ENCODE peak calls at places on chromosome 17, in five cellular contexts. Z is AG04450, B is aorta, D is small intestine, O is K562. X is an unnamed sample.
A peak's percentile ranks its signal among the peaks of the same experiment; 100 is the strongest.

GRCh38 chr17:79977161-79977631 is 58.5 kb downstream of the TBC1D16 start:
- DNase-seq in Z (no peak), B (peak; percentile 69), D (no peak), O (no peak), X (no peak)

GRCh38 chr17:38674013-38674748 is 576 bp downstream of the EPOP start:
- DNase-seq in Z (no peak), B (peak; percentile 81), D (no peak), O (no peak), X (no peak)

GRCh38 chr17:75036643-75037268 is 10.0 kb downstream of the ATP5PD start:
- DNase-seq in Z (no peak), B (peak; percentile 91), D (peak; percentile 93), O (peak; percentile 90), X (peak; percentile 63)

GRCh38 chr17:47257651-47258339 is 4.2 kb downstream of the ITGB3 start:
- DNase-seq in Z (no peak), B (no peak), D (no peak), O (peak; percentile 67), X (no peak)

GRCh38 chr17:52442350-52442749 is 283.8 kb upstream of the CA10 start:
- DNase-seq in Z (no peak), B (no peak), D (no peak), O (no peak), X (no peak)

GRCh38 chr17:61463068-61463980 is 11.1 kb downstream of the TBX4 start:
- DNase-seq in Z (no peak), B (peak; percentile 68), D (no peak), O (peak; percentile 20), X (no peak)

GRCh38 chr17:58632324-58633314 is 59.2 kb downstream of the TEX14 start:
- DNase-seq in Z (no peak), B (no peak), D (no peak), O (peak; percentile 22), X (no peak)

GRCh38 chr17:6430769-6431168 is 4.2 kb downstream of the AIPL1 start:
- DNase-seq in Z (no peak), B (no peak), D (no peak), O (no peak), X (no peak)

GRCh38 chr17:17783121-17783824 is 53.5 kb downstream of the SREBF1 start:
- DNase-seq in Z (no peak), B (peak; percentile 85), D (peak; percentile 32), O (peak; percentile 75), X (peak; percentile 49)

GRCh38 chr17:44921122-44921882 is 6.0 kb upstream of the GFAP start:
- DNase-seq in Z (no peak), B (peak; percentile 62), D (no peak), O (peak; percentile 38), X (no peak)

GRCh38 chr17:78669256-78669974 is 92.2 kb upstream of the DNAH17 start:
- DNase-seq in Z (no peak), B (peak; percentile 64), D (no peak), O (no peak), X (no peak)

GRCh38 chr17:19290047-19290705 is 53.0 kb downstream of the EPN2 start:
- DNase-seq in Z (no peak), B (no peak), D (no peak), O (no peak), X (no peak)

GRCh38 chr17:71511266-71511995 is 609.4 kb upstream of the SOX9 start:
- DNase-seq in Z (no peak), B (no peak), D (peak; percentile 36), O (no peak), X (no peak)

GRCh38 chr17:65553646-65554567 is 7.5 kb downstream of the AXIN2 start:
- DNase-seq in Z (no peak), B (no peak), D (no peak), O (no peak), X (no peak)

GRCh38 chr17:43341705-43342600 is 56.8 kb upstream of the ARL4D start:
- DNase-seq in Z (no peak), B (no peak), D (no peak), O (no peak), X (no peak)

GRCh38 chr17:43334744-43335400 is 63.9 kb upstream of the ARL4D start:
- DNase-seq in Z (no peak), B (no peak), D (no peak), O (no peak), X (no peak)

GRCh38 chr17:43333438-43333943 is 65.3 kb upstream of the ARL4D start:
- DNase-seq in Z (no peak), B (no peak), D (no peak), O (no peak), X (no peak)

GRCh38 chr17:43338886-43339516 is 59.8 kb upstream of the ARL4D start:
- DNase-seq in Z (no peak), B (peak; percentile 89), D (peak; percentile 78), O (no peak), X (peak; percentile 57)

GRCh38 chr17:43337684-43338428 is 60.9 kb upstream of the ARL4D start:
- DNase-seq in Z (no peak), B (no peak), D (no peak), O (no peak), X (no peak)
- H3K9me3 ChIP-seq in Z (no peaks in the 10 kb centered on the region), B (no peaks in the 10 kb centered on the region), D (no peaks in the 10 kb centered on the region), O (no peaks in the 10 kb centered on the region), X (no peaks in the 10 kb centered on the region)

GRCh38 chr17:64441772-64442549 is 7.0 kb upstream of the MILR1 start:
- DNase-seq in Z (no peak), B (no peak), D (no peak), O (peak; percentile 38), X (peak; percentile 13)

GRCh38 chr17:64442550-64442971 is 6.4 kb upstream of the MILR1 start:
- DNase-seq in Z (no peak), B (no peak), D (no peak), O (no peak), X (no peak)

GRCh38 chr17:64443086-64443760 is 5.7 kb upstream of the MILR1 start:
- DNase-seq in Z (no peak), B (no peak), D (no peak), O (no peak), X (no peak)

DNA sequence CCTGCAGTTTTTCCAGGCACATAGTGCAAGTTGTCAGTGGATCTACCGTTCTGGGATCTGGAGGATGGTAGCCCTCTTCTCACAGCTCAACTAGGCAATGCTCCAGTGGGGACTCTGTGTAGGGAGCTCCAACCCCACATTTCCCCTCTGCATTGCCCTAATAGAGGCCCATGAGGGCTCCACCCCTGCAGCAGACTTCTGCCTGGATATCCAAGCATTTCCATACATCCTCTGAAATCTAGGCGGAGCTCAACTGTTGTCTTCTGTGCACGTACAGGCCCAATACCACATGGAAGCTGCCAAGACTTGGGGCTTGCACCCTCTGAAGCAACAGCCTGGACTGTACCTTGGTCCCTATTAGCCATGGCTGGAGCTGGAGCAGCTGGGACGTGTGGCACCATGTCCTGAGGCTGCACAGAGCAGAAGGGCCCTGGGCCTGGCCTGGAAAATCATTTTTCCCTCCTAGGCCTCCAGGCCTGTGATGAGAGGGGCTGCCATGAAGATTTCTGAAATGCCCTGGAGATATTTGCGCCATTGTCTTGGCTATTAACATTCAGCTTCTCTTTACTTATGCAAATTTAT is 10.9 kb upstream of the MILR1 start:
- DNase-seq in Z (no peak), B (no peak), D (no peak), O (no peak), X (no peak)
- H3K9me3 ChIP-seq in Z (peaks cover 26% of the 10 kb centered on the region), B (peaks cover 3% of the 10 kb centered on the region), D (peaks cover 6% of the 10 kb centered on the region), O (peaks cover 20% of the 10 kb centered on the region), X (no peaks in the 10 kb centered on the region)

GRCh38 chr17:22286337-22287041 is 594.2 kb downstream of the KCNJ18 start:
- DNase-seq in Z (no peak), B (peak; percentile 72), D (no peak), O (no peak), X (no peak)
- H3K9me3 ChIP-seq in Z (peaks cover 14% of the 10 kb centered on the region), B (no peaks in the 10 kb centered on the region), D (no peaks in the 10 kb centered on the region), O (no peaks in the 10 kb centered on the region), X (no peaks in the 10 kb centered on the region)

GRCh38 chr17:16622540-16623277 is 30.9 kb downstream of the ZNF624 start:
- DNase-seq in Z (no peak), B (no peak), D (no peak), O (no peak), X (no peak)
- H3K9me3 ChIP-seq in Z (peaks cover 40% of the 10 kb centered on the region), B (peaks cover 14% of the 10 kb centered on the region), D (peaks cover 4% of the 10 kb centered on the region), O (peaks cover 7% of the 10 kb centered on the region), X (peaks cover 43% of the 10 kb centered on the region)

GRCh38 chr17:77407321-77408277 is 266.8 kb downstream of the SEC14L1 start:
- DNase-seq in Z (no peak), B (peak; percentile 90), D (no peak), O (no peak), X (no peak)

GRCh38 chr17:77408284-77408683 is 267.5 kb downstream of the SEC14L1 start:
- DNase-seq in Z (no peak), B (no peak), D (no peak), O (no peak), X (no peak)

GRCh38 chr17:77403854-77404253 is 263.1 kb downstream of the SEC14L1 start:
- DNase-seq in Z (no peak), B (no peak), D (no peak), O (no peak), X (no peak)

GRCh38 chr17:77404812-77405581 is 264.2 kb downstream of the SEC14L1 start:
- DNase-seq in Z (no peak), B (peak; percentile 88), D (peak; percentile 61), O (no peak), X (peak; percentile 58)

GRCh38 chr17:77405867-77406513 is 265.2 kb downstream of the SEC14L1 start:
- DNase-seq in Z (no peak), B (no peak), D (no peak), O (no peak), X (no peak)
- H3K9me3 ChIP-seq in Z (peaks cover 4% of the 10 kb centered on the region), B (no peaks in the 10 kb centered on the region), D (no peaks in the 10 kb centered on the region), O (no peaks in the 10 kb centered on the region), X (no peaks in the 10 kb centered on the region)

DNA sequence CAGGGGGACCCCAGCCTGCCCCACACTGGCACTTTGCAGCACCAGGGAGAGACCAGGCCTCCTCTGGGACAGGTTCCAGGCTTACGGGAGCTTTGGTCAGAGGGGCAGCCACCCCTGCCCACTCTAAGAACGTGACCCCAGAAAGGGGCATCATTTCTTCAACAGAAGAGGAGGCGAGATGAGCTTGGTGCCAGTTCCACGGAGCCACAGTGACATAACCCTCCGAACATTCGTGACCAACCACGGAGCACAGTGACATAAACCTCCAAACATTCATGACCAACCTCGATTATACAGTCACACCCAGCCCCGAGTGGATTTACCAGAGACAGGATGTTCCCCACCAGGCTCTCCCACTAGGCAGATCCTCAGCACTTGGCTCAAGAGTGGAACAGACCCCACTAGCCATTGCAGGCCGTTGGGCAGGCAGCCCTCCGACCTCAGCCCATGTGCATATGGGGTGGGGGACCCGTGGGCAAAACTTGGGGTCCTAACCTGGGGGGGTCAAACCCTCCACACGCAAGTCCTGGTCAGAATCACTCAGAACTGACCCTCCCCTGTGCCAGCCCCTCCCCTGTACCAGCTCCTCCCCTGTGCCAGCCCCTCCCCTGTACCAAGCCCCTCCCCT is 112.9 kb downstream of the METRNL start:
- DNase-seq in Z (no peak), B (peak; percentile 82), D (no peak), O (no peak), X (no peak)
- H3K9me3 ChIP-seq in Z (peaks cover 31% of the 10 kb centered on the region), B (no peaks in the 10 kb centered on the region), D (no peaks in the 10 kb centered on the region), O (no peaks in the 10 kb centered on the region), X (no peaks in the 10 kb centered on the region)